ENCODE peak calls at places on chromosomes 6 and 20, in ten cellular contexts. P, A, H, M, G, T, D, K, I and B are unnamed samples.

GRCh38 chr20:50136822-50137599 is 16.5 kb downstream of the PEDS1 start:
- DNase-seq in P (no peak), A (peak), H (no peak), M (no peak), G (no peak), T (no peak), D (no peak), K (no peak), I (no peak), B (no peak)

GRCh38 chr6:30770164-30770563 is 25.8 kb upstream of the IER3 start:
- DNase-seq in P (no peak), A (peak), H (no peak), M (no peak), G (no peak), T (no peak), D (no peak), K (no peak), I (no peak), B (no peak)

GRCh38 chr20:9140172-9140760 is 71.4 kb downstream of the PLCB4 start:
- DNase-seq in P (no peak), A (peak), H (no peak), M (no peak), G (no peak), T (no peak), D (no peak), K (no peak), I (no peak), B (no peak)

GRCh38 chr6:16291739-16292138 is 53.4 kb downstream of the GMPR start:
- DNase-seq in P (no peak), A (no peak), H (no peak), M (no peak), G (no peak), T (no peak), D (no peak), K (no peak), I (no peak), B (no peak)

GRCh38 chr6:1767481-1768246 is 157.9 kb downstream of the FOXC1 start:
- DNase-seq in P (no peak), A (peak), H (no peak), M (no peak), G (no peak), T (no peak), D (no peak), K (no peak), I (peak), B (no peak)

GRCh38 chr20:17896247-17896723 is 72.3 kb downstream of the SNX5 start:
- DNase-seq in P (no peak), A (no peak), H (no peak), M (no peak), G (no peak), T (no peak), D (no peak), K (no peak), I (no peak), B (no peak)

GRCh38 chr6:100512203-100512862 is 47.6 kb upstream of the SIM1 start:
- DNase-seq in P (no peak), A (peak), H (no peak), M (no peak), G (no peak), T (no peak), D (no peak), K (no peak), I (peak), B (no peak)

GRCh38 chr6:145506554-145506953 is 228.8 kb downstream of the EPM2A start:
- DNase-seq in P (no peak), A (peak), H (no peak), M (no peak), G (no peak), T (no peak), D (no peak), K (no peak), I (no peak), B (no peak)

GRCh38 chr6:167733740-167734661 is 92.7 kb upstream of the AFDN start:
- DNase-seq in P (no peak), A (peak), H (peak), M (no peak), G (no peak), T (no peak), D (peak), K (no peak), I (peak), B (no peak)

GRCh38 chr6:12851123-12851695 is 134.6 kb downstream of the PHACTR1 start:
- DNase-seq in P (no peak), A (peak), H (no peak), M (no peak), G (no peak), T (no peak), D (no peak), K (no peak), I (no peak), B (no peak)

GRCh38 chr6:167420177-167420576 is 95.3 kb downstream of the TTLL2 start:
- DNase-seq in P (no peak), A (no peak), H (no peak), M (no peak), G (no peak), T (no peak), D (peak), K (no peak), I (no peak), B (no peak)

GRCh38 chr6:111829581-111829980 is 43.7 kb downstream of the FYN start:
- DNase-seq in P (no peak), A (no peak), H (no peak), M (no peak), G (no peak), T (no peak), D (no peak), K (no peak), I (no peak), B (no peak)